ENCODE peak calls at places on chromosomes 4 and X, in seven cellular contexts. M is H1, X is HCT116, Y is K562, Q is GM12878, S is HepG2, V is SK-N-SH. R is an unnamed sample. For H3K4me1, the result is how much of the 10 kb centered on the place peaks cover.

GRCh38 chrX:150408007-150408406 is 44.9 kb downstream of the MAMLD1 start:
- DNase-seq in Q (no peak), S (no peak), Y (no peak), V (no peak), X (no peak), M (no peak), R (no peak)

GRCh38 chr4:176193126-176193525 is 2.3 kb downstream of the SPATA4 start:
- DNase-seq in S (no peak), Y (no peak), M (no peak), Q (no peak), V (no peak), X (no peak), R (no peak)

GRCh38 chr4:5460106-5460801 is 248.1 kb downstream of the EVC2 start:
- DNase-seq in Y (peak), M (peak), S (peak), Q (no peak), V (peak), X (peak), R (peak)

GRCh38 chr4:154314248-154314647 is 177.4 kb downstream of the DCHS2 start:
- DNase-seq in V (no peak), S (peak), M (no peak), X (peak), Y (peak), Q (no peak), R (no peak)

GRCh38 chr4:158673633-158674032 is 1.5 kb downstream of the ETFDH start:
- DNase-seq in Q (no peak), X (no peak), M (no peak), V (no peak), Y (no peak), S (no peak), R (no peak)

GRCh38 chrX:69705818-69706217 is 89.9 kb downstream of the EDA start:
- DNase-seq in S (no peak), M (no peak), Q (no peak), Y (no peak), V (no peak), X (no peak), R (peak)

GRCh38 chr4:76811604-76812412 is 86.1 kb downstream of the SOWAHB start:
- DNase-seq in X (no peak), V (no peak), Q (no peak), Y (no peak), M (no peak), S (no peak), R (no peak)

GRCh38 chr4:84804126-84804525 is 162.4 kb downstream of the WDFY3 start:
- DNase-seq in X (no peak), S (no peak), Q (no peak), V (no peak), M (no peak), Y (no peak), R (no peak)

GRCh38 chr4:161121451-161121850 is 1042.3 kb downstream of the FSTL5 start:
- DNase-seq in Y (no peak), M (no peak), S (no peak), Q (no peak), V (no peak), X (no peak), R (no peak)

GRCh38 chrX:131725001-131725654 is 181.3 kb downstream of the OR13H1 start:
- DNase-seq in V (no peak), X (no peak), Q (no peak), M (no peak), Y (no peak), S (no peak), R (no peak)

GRCh38 chr4:105644270-105644669 is 64.2 kb downstream of the INTS12 start:
- DNase-seq in Y (no peak), M (no peak), Q (no peak), S (no peak), V (no peak), X (no peak), R (no peak)

GRCh38 chrX:11365426-11365825 is 72.2 kb downstream of the AMELX start:
- DNase-seq in X (no peak), Y (no peak), Q (no peak), S (no peak), M (no peak), V (no peak), R (no peak)

GRCh38 chr4:139721789-139722188 is 56.2 kb downstream of the MGST2 start:
- DNase-seq in M (no peak), X (no peak), V (no peak), Y (no peak), S (no peak), Q (no peak), R (no peak)

GRCh38 chr4:162475221-162475620 is 311.4 kb upstream of the FSTL5 start:
- DNase-seq in S (no peak), M (no peak), X (no peak), Q (no peak), V (no peak), Y (no peak), R (no peak)

GRCh38 chrX:69258893-69259292 is 93.6 kb upstream of the PJA1 start:
- DNase-seq in Y (no peak), M (no peak), S (no peak), V (no peak), Q (no peak), X (no peak), R (no peak)

GRCh38 chrX:132375941-132376340 is 112.9 kb downstream of the MBNL3 start:
- DNase-seq in Q (no peak), M (no peak), Y (peak), S (no peak), X (no peak), V (no peak), R (no peak)

GRCh38 chr4:119795986-119796578 is 167.5 kb upstream of the PDE5A start:
- DNase-seq in X (no peak), Q (no peak), Y (no peak), M (no peak), V (peak), S (no peak), R (no peak)

GRCh38 chr4:68732653-68733466 is 62.4 kb upstream of the UGT2B15 start:
- DNase-seq in X (no peak), Q (peak), M (no peak), V (no peak), S (peak), Y (no peak), R (no peak)

GRCh38 chrX:41475611-41476241 is 28.6 kb downstream of the NYX start:
- DNase-seq in V (no peak), Q (no peak), S (peak), M (peak), Y (no peak), X (no peak), R (peak)

GRCh38 chr4:2284934-2285664 is 23.2 kb upstream of the MXD4 start:
- DNase-seq in S (no peak), X (no peak), Y (no peak), M (no peak), V (no peak), Q (no peak), R (no peak)

GRCh38 chr4:54185380-54185779 is 43.7 kb upstream of the PDGFRA start:
- DNase-seq in M (no peak), Y (peak), S (no peak), X (peak), Q (no peak), V (no peak), R (no peak)

GRCh38 chr4:98658287-98659105 is at the start of gene TSPAN5:
- DNase-seq in Q (no peak), S (peak), Y (peak), M (peak), V (peak), X (peak), R (peak)

GRCh38 chr4:138908134-138908533 is 107.4 kb upstream of the NOCT start:
- DNase-seq in X (no peak), V (no peak), S (no peak), Y (no peak), M (no peak), Q (no peak), R (no peak)

GRCh38 chr4:162791321-162791720 is 375.4 kb downstream of the NAF1 start:
- DNase-seq in Y (no peak), V (no peak), M (no peak), Q (no peak), X (no peak), S (no peak), R (no peak)

GRCh38 chr4:7876096-7876993 is 63.3 kb downstream of the AFAP1 start:
- DNase-seq in X (no peak), M (no peak), Q (no peak), S (peak), Y (peak), V (peak), R (no peak)

GRCh38 chrX:24276011-24276410 is 37.9 kb downstream of the SUPT20HL2 start:
- DNase-seq in Y (no peak), X (no peak), S (no peak), Q (no peak), V (no peak), M (no peak), R (no peak)

GRCh38 chr4:156746111-156746510 is 225.5 kb downstream of the PDGFC start:
- DNase-seq in Y (no peak), S (no peak), V (no peak), Q (no peak), X (no peak), M (no peak), R (no peak)

GRCh38 chr4:141309864-141310263 is 89.2 kb downstream of the ZNF330 start:
- DNase-seq in Y (no peak), V (no peak), M (no peak), S (no peak), X (no peak), Q (peak), R (no peak)

GRCh38 chr4:37648084-37648817 is 37.9 kb downstream of the RELL1 start:
- DNase-seq in Y (peak), Q (no peak), X (peak), V (no peak), S (peak), M (no peak), R (peak)

GRCh38 chr4:173076903-173077629 is 91.5 kb upstream of the GALNT7 start:
- DNase-seq in S (no peak), Y (no peak), V (no peak), Q (no peak), X (no peak), M (no peak), R (no peak)
- H3K4me1 ChIP-seq in S (under half), Y (under half), V (under half), Q (under half), X (under half), M (under half), R (under half)

GRCh38 chr4:66574145-66574978 is 904.1 kb upstream of the EPHA5 start:
- DNase-seq in S (no peak), X (no peak), V (no peak), Q (no peak), M (no peak), Y (no peak), R (no peak)
- TF ChIP-seq YY1 in S (no peak), X (no peak), V (no peak), Q (no peak), M (no peak), Y (no peak), R (no peak)

GRCh38 chrX:261858-262390 is 19.3 kb upstream of the PLCXD1 start:
- DNase-seq in Q (no peak), S (no peak), M (no peak), V (no peak), X (no peak), Y (no peak), R (no peak)
- H3K4me1 ChIP-seq in Q (under half), S (half or more), M (under half), V (under half), X (under half), Y (under half), R (under half)

GRCh38 chrX:1390621-1391369 is 1.1 kb downstream of the SLC25A6 start:
- DNase-seq in M (no peak), X (no peak), V (no peak), S (no peak), Q (no peak), Y (no peak), R (no peak)

GRCh38 chrX:1389993-1390285 is 2.0 kb downstream of the SLC25A6 start:
- DNase-seq in S (no peak), Q (no peak), Y (no peak), M (no peak), X (no peak), V (no peak), R (no peak)

GRCh38 chrX:1388651-1389050 is 3.3 kb downstream of the SLC25A6 start:
- DNase-seq in V (no peak), Y (no peak), Q (no peak), M (no peak), S (no peak), X (no peak), R (no peak)

GRCh38 chrX:1391370-1391706 is 575 bp downstream of the SLC25A6 start:
- DNase-seq in Q (peak), S (peak), M (peak), V (peak), X (no peak), Y (peak), R (no peak)

GRCh38 chrX:1389181-1389992 is 2.5 kb downstream of the SLC25A6 start:
- DNase-seq in Y (no peak), Q (no peak), S (no peak), M (no peak), X (no peak), V (no peak), R (no peak)
- TF ChIP-seq YY1 in Y (no peak), Q (no peak), S (no peak), M (no peak), X (no peak), V (no peak), R (no peak)

GRCh38 chr4:41505161-41505653 is 32.8 kb upstream of the LIMCH1 start:
- DNase-seq in Y (no peak), S (no peak), V (peak), X (no peak), Q (no peak), M (no peak), R (no peak)
- H3K4me1 ChIP-seq in Y (under half), S (under half), V (under half), X (under half), Q (under half), M (under half), R (under half)

GRCh38 chr4:118743867-118744266 is 58.7 kb downstream of the METTL14 start:
- DNase-seq in Q (no peak), X (no peak), S (no peak), M (no peak), V (no peak), Y (no peak), R (no peak)
- TF ChIP-seq YY1 in Q (no peak), X (no peak), S (no peak), M (no peak), V (no peak), Y (no peak), R (no peak)

DNA sequence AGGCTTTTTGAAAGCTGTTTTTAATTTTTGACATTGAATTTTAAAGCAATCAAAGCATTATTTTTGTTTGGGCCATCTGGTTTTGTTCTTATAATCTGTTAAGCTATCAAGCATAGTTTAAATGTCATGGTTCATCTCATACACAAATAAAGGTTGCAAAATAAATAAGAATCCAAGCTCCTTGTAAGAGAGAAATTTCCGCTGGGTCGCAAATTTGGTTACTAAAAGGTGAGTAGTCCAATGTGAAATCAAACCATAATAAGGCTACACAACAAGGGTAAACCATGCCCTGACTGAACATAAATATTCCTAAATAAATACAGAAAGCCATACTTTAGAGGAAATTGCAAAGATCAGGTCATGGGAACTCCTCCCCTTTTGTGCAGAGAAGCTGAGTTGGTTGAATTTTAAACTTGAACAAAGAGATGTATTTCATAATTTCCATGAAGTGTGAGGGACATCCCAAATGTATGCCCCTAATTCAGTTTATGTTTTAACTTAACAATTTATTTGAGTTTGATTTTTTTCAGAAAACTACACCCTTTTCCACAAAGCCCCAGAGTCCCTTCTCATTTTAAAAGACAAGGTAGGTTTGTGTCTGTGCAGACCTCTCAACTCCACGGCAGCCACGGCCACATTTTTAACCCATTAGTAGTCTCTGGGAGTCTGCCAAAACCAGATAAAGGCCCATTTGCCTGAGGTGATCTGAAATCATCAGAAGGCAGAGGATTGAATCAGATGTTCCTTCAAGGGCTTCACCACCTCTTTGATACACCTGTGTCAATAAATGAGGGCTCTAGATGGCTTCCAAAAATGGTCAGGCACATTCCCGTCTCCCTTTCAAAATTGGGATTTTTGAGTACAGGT is 85.2 kb downstream of the PLAC1 start:
- DNase-seq in X (peak), Y (peak), M (no peak), V (no peak), S (no peak), Q (no peak), R (no peak)
- H3K4me1 ChIP-seq in X (under half), Y (under half), M (under half), V (under half), S (under half), Q (under half), R (under half)

R was measured in NT2/D1.